ENCODE peak calls at places on chromosomes 1 and 21, in ten cellular contexts. V is stimulated activated CD4-positive, alpha-beta T cell treated with anti-CD3 and anti-CD28 coated beads, Interleukin-1b, Interleukin-23, amount 100 ng/mL, for 4 hours; L is esophagus squamous epithelium; A is NB4; U is ELF-1; M is T-helper 1 cell; P is NCI-H187; I is GM13976; B is HEK293T; Z is activated T-cell treated with anti-CD3 and anti-CD28 coated beads, Interleukin-2, amount 50 U/mL, for 72 hours. X is an unnamed sample.
A peak's percentile ranks its signal among the peaks of the same experiment; 100 is the strongest.

GRCh38 chr1:197137322-197137721 is 9.1 kb downstream of the ASPM start:
- DNase-seq in Z (no peak), V (no peak), U (no peak), I (no peak), A (no peak), B (no peak), M (no peak), L (no peak), P (no peak), X (no peak)

GRCh38 chr1:203871114-203871875 is 9.9 kb downstream of the SNRPE start:
- DNase-seq in V (no peak), Z (peak; percentile 14), I (peak; percentile 43), B (peak; percentile 81), P (no peak), U (peak; percentile 66), M (peak; percentile 13), A (peak; percentile 54), L (no peak), X (peak; percentile 76)

GRCh38 chr1:220431840-220432239 is 96.1 kb upstream of the MARK1 start:
- DNase-seq in P (no peak), V (no peak), M (no peak), I (no peak), B (no peak), Z (no peak), A (no peak), L (no peak), U (no peak), X (no peak)

GRCh38 chr1:113508364-113509164 is 118.2 kb downstream of the MAGI3 start:
- DNase-seq in Z (no peak), L (no peak), M (no peak), I (no peak), B (no peak), P (no peak), V (no peak), U (no peak), A (no peak), X (no peak)

GRCh38 chr1:60055336-60055735 is 18.2 kb downstream of the C1orf87 start:
- DNase-seq in Z (no peak), B (no peak), U (no peak), P (no peak), V (no peak), L (no peak), I (no peak), M (no peak), A (no peak), X (no peak)

GRCh38 chr21:25967566-25968438 is 202.8 kb downstream of the APP start:
- DNase-seq in I (peak; percentile 58), B (no peak), Z (no peak), M (peak; percentile 34), P (no peak), A (peak; percentile 47), V (no peak), L (no peak), U (no peak), X (no peak)

GRCh38 chr1:166811691-166812090 is 27.6 kb upstream of the POGK start:
- DNase-seq in M (no peak), I (no peak), U (no peak), L (no peak), V (no peak), P (no peak), Z (no peak), B (no peak), A (no peak), X (no peak)

GRCh38 chr1:206693592-206693991 is 8.9 kb downstream of the MAPKAPK2 start:
- DNase-seq in B (no peak), M (no peak), P (no peak), U (no peak), Z (no peak), V (no peak), A (no peak), L (no peak), I (no peak), X (no peak)

GRCh38 chr1:154940880-154941228 is 4.3 kb upstream of the PMVK start:
- DNase-seq in Z (peak; percentile 53), U (no peak), M (peak; percentile 70), B (no peak), A (peak; percentile 35), I (peak; percentile 53), L (no peak), V (no peak), P (no peak), X (no peak)

GRCh38 chr1:218739426-218739825 is 394.3 kb downstream of the TGFB2 start:
- DNase-seq in L (no peak), V (no peak), B (no peak), P (no peak), I (no peak), Z (no peak), A (peak; percentile 2), U (no peak), M (no peak), X (no peak)

GRCh38 chr1:193070395-193070753 is 11.0 kb downstream of the RO60 start:
- DNase-seq in I (no peak), U (no peak), V (no peak), Z (no peak), L (no peak), A (peak; percentile 45), P (no peak), M (no peak), B (no peak), X (no peak)

X was measured in Jurkat, Clone E6-1.